ENCODE peak calls at places on chromosomes 1 and 21, in six cellular contexts. One of them, this sample, is unnamed.

GRCh38 chr1:172638885-172639831 is 19.7 kb upstream of the FASLG start:
- DNase-seq in GM12892: no peak
- DNase-seq in IMR-90: peak
- DNase-seq in HepG2: peak
- DNase-seq in H54: peak
- DNase-seq in body of pancreas: no peak
- DNase-seq in this sample: no peak

GRCh38 chr1:58883888-58884482 is 100.1 kb upstream of the JUN start:
- DNase-seq in GM12892: no peak
- DNase-seq in IMR-90: no peak
- DNase-seq in HepG2: no peak
- DNase-seq in H54: no peak
- DNase-seq in body of pancreas: peak
- DNase-seq in this sample: peak

GRCh38 chr1:2496087-2496622 is 20.1 kb downstream of the PLCH2 start:
- DNase-seq in GM12892: peak
- DNase-seq in IMR-90: no peak
- DNase-seq in HepG2: peak
- DNase-seq in H54: no peak
- DNase-seq in body of pancreas: no peak
- DNase-seq in this sample: no peak

GRCh38 chr1:8908388-8909151 is 30.1 kb upstream of the ENO1 start:
- DNase-seq in GM12892: no peak
- DNase-seq in IMR-90: no peak
- DNase-seq in HepG2: no peak
- DNase-seq in H54: no peak
- DNase-seq in body of pancreas: no peak
- DNase-seq in this sample: peak

GRCh38 chr21:38766987-38767722 is 38.6 kb upstream of the ETS2 start:
- DNase-seq in GM12892: peak
- DNase-seq in IMR-90: no peak
- DNase-seq in HepG2: peak
- DNase-seq in H54: no peak
- DNase-seq in body of pancreas: peak
- DNase-seq in this sample: no peak

GRCh38 chr1:234840843-234841242 is 230.9 kb upstream of the IRF2BP2 start:
- DNase-seq in GM12892: no peak
- DNase-seq in IMR-90: no peak
- DNase-seq in HepG2: no peak
- DNase-seq in H54: no peak
- DNase-seq in body of pancreas: no peak
- DNase-seq in this sample: peak

GRCh38 chr1:212684076-212684475 is 15.6 kb downstream of the BATF3 start:
- DNase-seq in GM12892: no peak
- DNase-seq in IMR-90: peak
- DNase-seq in HepG2: no peak
- DNase-seq in H54: no peak
- DNase-seq in body of pancreas: no peak
- DNase-seq in this sample: no peak

GRCh38 chr1:91631718-91632330 is 131.2 kb downstream of the CDC7 start:
- DNase-seq in GM12892: no peak
- DNase-seq in IMR-90: no peak
- DNase-seq in HepG2: no peak
- DNase-seq in H54: no peak
- DNase-seq in body of pancreas: no peak
- DNase-seq in this sample: no peak

GRCh38 chr1:109799445-109799844 is 35.7 kb upstream of the EPS8L3 start:
- DNase-seq in GM12892: no peak
- DNase-seq in IMR-90: peak
- DNase-seq in HepG2: no peak
- DNase-seq in H54: no peak
- DNase-seq in body of pancreas: no peak
- DNase-seq in this sample: no peak

GRCh38 chr1:13892671-13893325 is 192.8 kb downstream of the PRDM2 start:
- DNase-seq in GM12892: peak
- DNase-seq in IMR-90: no peak
- DNase-seq in HepG2: no peak
- DNase-seq in H54: no peak
- DNase-seq in body of pancreas: no peak
- DNase-seq in this sample: no peak

GRCh38 chr21:46368533-46369285 is 44.8 kb downstream of the PCNT start:
- DNase-seq in GM12892: no peak
- DNase-seq in IMR-90: no peak
- DNase-seq in HepG2: no peak
- DNase-seq in H54: no peak
- DNase-seq in body of pancreas: no peak
- DNase-seq in this sample: no peak

GRCh38 chr1:118960567-118961136 is 27.5 kb downstream of the TBX15 start:
- DNase-seq in GM12892: no peak
- DNase-seq in IMR-90: no peak
- DNase-seq in HepG2: peak
- DNase-seq in H54: peak
- DNase-seq in body of pancreas: peak
- DNase-seq in this sample: no peak

GRCh38 chr1:2645776-2646175 is 13.0 kb upstream of the MMEL1 start:
- DNase-seq in GM12892: no peak
- DNase-seq in IMR-90: no peak
- DNase-seq in HepG2: no peak
- DNase-seq in H54: no peak
- DNase-seq in body of pancreas: no peak
- DNase-seq in this sample: no peak

GRCh38 chr1:235821361-235821981 is 45.2 kb downstream of the LYST start:
- DNase-seq in GM12892: no peak
- DNase-seq in IMR-90: peak
- DNase-seq in HepG2: no peak
- DNase-seq in H54: no peak
- DNase-seq in body of pancreas: no peak
- DNase-seq in this sample: no peak

GRCh38 chr1:203926025-203926540 is 64.7 kb downstream of the SNRPE start:
- DNase-seq in GM12892: no peak
- DNase-seq in IMR-90: peak
- DNase-seq in HepG2: no peak
- DNase-seq in H54: no peak
- DNase-seq in body of pancreas: no peak
- DNase-seq in this sample: peak

GRCh38 chr1:71980543-71980942 is 301.8 kb downstream of the NEGR1 start:
- DNase-seq in GM12892: no peak
- DNase-seq in IMR-90: no peak
- DNase-seq in HepG2: no peak
- DNase-seq in H54: no peak
- DNase-seq in body of pancreas: no peak
- DNase-seq in this sample: no peak

GRCh38 chr1:9505142-9505541 is 34.1 kb upstream of the SLC25A33 start:
- DNase-seq in GM12892: no peak
- DNase-seq in IMR-90: no peak
- DNase-seq in HepG2: no peak
- DNase-seq in H54: no peak
- DNase-seq in body of pancreas: no peak
- DNase-seq in this sample: no peak

GRCh38 chr1:185170291-185170848 is 13.4 kb downstream of the SWT1 start:
- DNase-seq in GM12892: peak
- DNase-seq in IMR-90: peak
- DNase-seq in HepG2: peak
- DNase-seq in H54: peak
- DNase-seq in body of pancreas: peak
- DNase-seq in this sample: peak

GRCh38 chr1:88936760-88937342 is 45.5 kb upstream of the GTF2B start:
- DNase-seq in GM12892: no peak
- DNase-seq in IMR-90: no peak
- DNase-seq in HepG2: no peak
- DNase-seq in H54: no peak
- DNase-seq in body of pancreas: no peak
- DNase-seq in this sample: no peak

GRCh38 chr1:186102559-186103148 is 272.4 kb downstream of the TPR start:
- DNase-seq in GM12892: no peak
- DNase-seq in IMR-90: peak
- DNase-seq in HepG2: no peak
- DNase-seq in H54: no peak
- DNase-seq in body of pancreas: no peak
- DNase-seq in this sample: peak

GRCh38 chr1:53348491-53349368 is 20.9 kb upstream of the LRP8 start:
- DNase-seq in GM12892: no peak
- DNase-seq in IMR-90: no peak
- DNase-seq in HepG2: no peak
- DNase-seq in H54: no peak
- DNase-seq in body of pancreas: no peak
- DNase-seq in this sample: no peak

GRCh38 chr1:207088731-207089626 is at the start of gene C4BPB:
- DNase-seq in GM12892: no peak
- DNase-seq in IMR-90: no peak
- DNase-seq in HepG2: peak
- DNase-seq in H54: no peak
- DNase-seq in body of pancreas: peak
- DNase-seq in this sample: no peak
- TF ChIP-seq POLR2A in GM12892: no peak
- TF ChIP-seq POLR2A in IMR-90: no peak
- TF ChIP-seq POLR2A in HepG2: no peak
- TF ChIP-seq POLR2A in H54: no peak
- TF ChIP-seq POLR2A in body of pancreas: no peak
- TF ChIP-seq POLR2A in this sample: no peak

DNA sequence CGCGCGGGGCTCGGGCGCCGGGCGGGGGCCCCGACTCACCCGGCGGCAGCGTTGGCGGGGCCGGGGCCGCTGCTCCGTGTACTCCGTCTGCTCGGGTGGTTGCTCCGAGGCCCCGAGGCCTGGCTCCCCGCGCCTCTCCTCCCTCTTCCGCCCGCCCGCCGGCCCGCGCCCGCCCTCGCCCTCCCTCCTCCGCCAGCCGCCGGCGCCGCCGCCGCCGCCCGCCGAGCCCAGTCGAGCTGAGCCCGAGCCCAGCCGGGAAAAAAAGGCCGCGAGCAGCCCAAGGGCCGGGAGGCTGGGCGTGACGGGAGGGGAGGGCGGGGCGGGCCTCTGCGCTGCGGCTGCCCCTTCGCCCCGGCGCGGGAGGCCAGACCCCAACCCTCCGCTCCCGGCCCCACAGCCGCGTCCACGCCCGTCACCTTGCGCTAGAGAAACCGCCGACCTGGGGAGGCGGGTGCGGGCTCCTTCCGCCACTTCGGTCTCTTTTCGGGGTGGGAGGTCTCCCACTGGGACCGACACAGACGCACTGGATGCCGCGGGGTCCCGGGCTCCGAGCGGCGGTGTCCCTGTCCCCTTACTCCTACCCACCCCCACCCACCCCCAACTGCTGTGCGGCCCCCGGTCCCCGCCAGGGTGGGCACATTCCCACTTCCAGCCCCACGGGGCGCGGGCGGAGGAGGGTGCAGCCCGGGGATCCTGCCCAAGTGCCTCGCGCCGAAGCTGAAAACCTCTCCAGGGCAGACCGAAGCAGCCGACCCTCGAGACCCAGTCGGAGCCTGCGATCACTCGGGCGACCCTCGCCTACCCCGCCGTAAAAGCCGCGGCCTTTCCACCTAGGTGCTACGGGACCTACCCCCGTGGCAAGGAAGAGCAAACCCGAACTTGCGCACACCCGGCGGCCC is at the start of gene CERS2:
- DNase-seq in GM12892: peak
- DNase-seq in IMR-90: peak
- DNase-seq in HepG2: peak
- DNase-seq in H54: peak
- DNase-seq in body of pancreas: peak
- DNase-seq in this sample: peak
- TF ChIP-seq POLR2A in GM12892: no peak
- TF ChIP-seq POLR2A in IMR-90: peak
- TF ChIP-seq POLR2A in HepG2: peak
- TF ChIP-seq POLR2A in H54: peak
- TF ChIP-seq POLR2A in body of pancreas: peak
- TF ChIP-seq POLR2A in this sample: peak

DNA sequence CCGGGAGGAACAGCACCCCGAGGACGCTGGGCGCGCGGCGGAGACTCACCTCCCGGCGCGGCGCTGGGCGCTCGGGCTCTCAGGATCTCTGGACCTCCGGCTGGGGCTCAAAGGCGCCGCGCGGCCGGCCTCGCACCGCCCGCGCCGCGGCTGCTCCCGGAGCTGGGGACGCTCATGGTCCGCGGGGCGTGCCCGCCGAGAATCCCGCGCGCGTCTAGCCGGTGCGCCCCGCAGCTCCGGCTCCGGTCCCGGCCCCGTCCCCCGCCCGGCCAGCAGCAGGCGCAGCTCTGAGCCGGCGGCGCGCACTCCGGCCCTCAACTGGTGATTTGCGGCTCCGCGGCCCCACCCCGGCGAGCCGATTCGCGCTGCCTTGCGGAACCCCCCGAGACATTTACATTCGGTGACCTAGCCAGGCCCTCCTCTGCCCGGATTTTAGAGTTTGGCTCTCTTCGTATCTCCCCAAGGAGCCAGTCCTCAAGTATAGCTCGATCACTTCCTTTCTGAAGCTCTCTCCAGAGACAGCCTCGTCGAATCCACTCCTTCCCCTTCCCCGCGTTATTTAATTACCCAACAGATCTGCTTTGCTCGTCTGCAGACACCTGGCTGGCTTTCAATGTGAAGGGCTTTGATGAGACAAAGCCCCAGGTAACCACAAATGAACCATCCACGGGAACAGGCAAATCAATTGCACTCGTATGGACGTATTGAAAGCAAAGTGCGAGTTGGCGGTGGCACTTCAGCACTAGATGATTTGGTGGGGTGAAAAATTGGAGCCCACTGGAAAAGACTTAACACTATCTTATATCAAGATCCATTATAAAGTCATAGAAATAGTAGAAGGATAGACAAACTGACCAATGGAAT is at the start of gene BCAR3:
- DNase-seq in GM12892: peak
- DNase-seq in IMR-90: peak
- DNase-seq in HepG2: no peak
- DNase-seq in H54: no peak
- DNase-seq in body of pancreas: peak
- DNase-seq in this sample: peak
- TF ChIP-seq POLR2A in GM12892: peak
- TF ChIP-seq POLR2A in IMR-90: peak
- TF ChIP-seq POLR2A in HepG2: peak
- TF ChIP-seq POLR2A in H54: peak
- TF ChIP-seq POLR2A in body of pancreas: peak
- TF ChIP-seq POLR2A in this sample: no peak

DNA sequence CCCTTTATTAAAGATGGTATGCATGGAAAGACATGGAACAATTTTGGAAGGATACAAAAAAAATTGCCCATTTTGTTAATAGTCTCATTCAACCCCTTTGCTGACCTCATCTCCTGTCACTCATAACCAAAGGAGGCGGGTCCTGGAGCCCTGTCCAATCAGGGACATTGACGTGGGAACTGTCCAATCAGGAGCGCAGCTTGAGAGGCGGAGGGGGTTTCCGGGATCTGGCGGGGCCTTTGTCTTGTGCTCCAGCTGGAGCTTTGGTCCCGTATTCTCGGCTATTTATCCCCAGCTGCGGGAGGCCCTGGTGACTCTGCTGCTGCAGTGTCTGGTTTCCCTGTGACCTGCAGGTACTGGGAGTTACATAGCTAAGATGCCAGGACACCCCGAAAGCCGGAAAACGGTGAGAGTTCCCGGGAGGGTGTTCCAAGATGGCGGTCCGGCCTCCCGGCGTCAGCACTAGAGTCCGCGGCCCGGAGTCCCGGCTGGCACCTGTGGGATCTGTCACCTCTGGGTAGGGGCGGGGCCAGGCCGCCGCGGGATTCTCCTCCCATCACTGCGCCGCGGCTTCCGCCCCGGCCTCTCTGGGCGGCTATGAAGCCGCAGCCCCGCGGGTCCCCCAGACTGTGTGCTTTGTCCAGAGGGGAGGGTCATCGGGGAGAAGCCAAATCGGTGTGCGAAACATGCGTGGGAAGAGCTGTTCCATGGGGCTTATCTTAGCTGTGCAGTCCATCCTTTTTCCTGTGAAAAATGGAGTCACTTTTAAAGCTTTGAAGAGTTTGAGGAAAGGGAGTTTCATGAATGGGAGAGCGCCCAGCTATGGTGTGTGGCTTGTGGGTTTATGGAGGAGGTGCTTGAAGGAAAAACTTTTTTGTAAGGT is at the start of gene ZNF678:
- DNase-seq in GM12892: peak
- DNase-seq in IMR-90: peak
- DNase-seq in HepG2: peak
- DNase-seq in H54: peak
- DNase-seq in body of pancreas: peak
- DNase-seq in this sample: peak
- TF ChIP-seq POLR2A in GM12892: peak
- TF ChIP-seq POLR2A in IMR-90: peak
- TF ChIP-seq POLR2A in HepG2: peak
- TF ChIP-seq POLR2A in H54: peak
- TF ChIP-seq POLR2A in body of pancreas: peak
- TF ChIP-seq POLR2A in this sample: peak